ENCODE peak calls at places on chromosomes 1 and 21, in ten cellular contexts. K is progenitor cell of endocrine pancreas; X is A549; G is activated T-helper 9 cell treated with anti-CD3 and anti-CD28 coated beads, Interleukin-2, amount 50 U/mL, for 16 hours; S is activated naive CD8-positive, alpha-beta T cell treated with anti-CD3 and anti-CD28 coated beads, Interleukin-2, amount 10 ng/mL, durations not matched to agents 7 days and 5 days; Z is choroid plexus epithelial cell; J is NCI-H1105; R is neural crest cell; D is activated CD4-positive, alpha-beta T cell treated with anti-CD3 and anti-CD28 coated beads, Interleukin-2, amount 50 U/mL, for 1 hour; N is stimulated activated CD4-positive, alpha-beta T cell treated with anti-CD3 and anti-CD28 coated beads, Interleukin-1b, Interleukin-23, amount 100 ng/mL, for 1 hour. U is an unnamed sample.
A peak's percentile ranks its signal among the peaks of the same experiment; 100 is the strongest.

GRCh38 chr21:44612669-44613229 is 870 bp downstream of the KRTAP10-8 start:
- DNase-seq in K (no peak), X (no peak), G (no peak), S (no peak), Z (no peak), J (no peak), R (no peak), D (no peak), N (no peak), U (no peak)

GRCh38 chr1:21397813-21398188 is 42.1 kb upstream of the NBPF3 start:
- DNase-seq in K (no peak), X (no peak), G (no peak), S (no peak), Z (no peak), J (no peak), R (peak; percentile 26), D (no peak), N (no peak), U (no peak)

GRCh38 chr1:5999711-6000443 is 7.7 kb upstream of the NPHP4 start:
- DNase-seq in K (no peak), X (no peak), G (no peak), S (peak; percentile 19), Z (no peak), J (no peak), R (no peak), D (no peak), N (no peak), U (no peak)

GRCh38 chr1:160085686-160086089 is 4.3 kb downstream of the KCNJ9 start:
- DNase-seq in K (peak; percentile 55), X (peak; percentile 83), G (peak; percentile 62), S (peak; percentile 85), Z (peak; percentile 85), J (peak; percentile 67), R (peak; percentile 84), D (peak; percentile 77), N (peak; percentile 45), U (peak; percentile 70)

GRCh38 chr1:236067854-236068454 is 3.1 kb upstream of the NID1 start:
- DNase-seq in K (no peak), X (no peak), G (no peak), S (no peak), Z (peak; percentile 83), J (no peak), R (no peak), D (no peak), N (no peak), U (peak; percentile 83)

GRCh38 chr1:89085781-89086180 is 20.8 kb upstream of the GBP1 start:
- DNase-seq in K (no peak), X (no peak), G (no peak), S (no peak), Z (peak; percentile 75), J (no peak), R (no peak), D (peak; percentile 37), N (peak; percentile 24), U (peak; percentile 48)

GRCh38 chr1:230326971-230327891 is 98.9 kb downstream of the PGBD5 start:
- DNase-seq in K (no peak), X (no peak), G (no peak), S (no peak), Z (peak; percentile 24), J (no peak), R (no peak), D (no peak), N (no peak), U (peak; percentile 10)

GRCh38 chr1:37055631-37056030 is 21.3 kb upstream of the GRIK3 start:
- DNase-seq in K (no peak), X (no peak), G (no peak), S (no peak), Z (no peak), J (no peak), R (no peak), D (no peak), N (no peak), U (no peak)

GRCh38 chr1:153288634-153289275 is 24.0 kb downstream of the PGLYRP3 start:
- DNase-seq in K (no peak), X (peak; percentile 35), G (no peak), S (peak; percentile 48), Z (no peak), J (peak; percentile 16), R (peak; percentile 20), D (peak; percentile 7), N (no peak), U (no peak)

GRCh38 chr1:100896481-100896982 is 642 bp downstream of the SLC30A7 start:
- DNase-seq in K (no peak), X (peak; percentile 58), G (peak; percentile 30), S (peak; percentile 47), Z (peak; percentile 80), J (peak; percentile 7), R (no peak), D (peak; percentile 53), N (no peak), U (peak; percentile 92)

GRCh38 chr1:25716320-25716719 is 83.7 kb upstream of the SELENON start:
- DNase-seq in K (no peak), X (no peak), G (no peak), S (no peak), Z (no peak), J (no peak), R (no peak), D (no peak), N (no peak), U (no peak)

GRCh38 chr1:66648896-66649597 is 103.2 kb upstream of the DYNLT5 start:
- DNase-seq in K (no peak), X (no peak), G (no peak), S (no peak), Z (peak; percentile 66), J (no peak), R (no peak), D (no peak), N (no peak), U (no peak)

GRCh38 chr1:209899948-209900347 is 38.1 kb upstream of the SYT14 start:
- DNase-seq in K (no peak), X (peak; percentile 31), G (no peak), S (no peak), Z (no peak), J (no peak), R (no peak), D (no peak), N (no peak), U (no peak)

GRCh38 chr1:30597711-30598110 is 125.7 kb downstream of the MATN1 start:
- DNase-seq in K (no peak), X (no peak), G (no peak), S (no peak), Z (no peak), J (no peak), R (no peak), D (no peak), N (no peak), U (no peak)